ENCODE peak calls at places on chromosomes 13 and 19, in four cellular contexts. F is H9, B is H1, M is IMR-90. N is an unnamed sample.

GRCh38 chr13:31882794-31883193 is 143.5 kb downstream of the RXFP2 start:
- DNase-seq in F (no peak), B (no peak), M (no peak), N (no peak)

GRCh38 chr19:20247016-20247683 is 80.1 kb downstream of the ZNF486 start:
- DNase-seq in F (peak), B (no peak), M (no peak), N (peak)

GRCh38 chr19:30855475-30855874 is 483.3 kb downstream of the ZNF536 start:
- DNase-seq in F (no peak), B (no peak), M (no peak), N (no peak)

GRCh38 chr19:46081928-46082727 is 41.3 kb upstream of the IGFL4 start:
- DNase-seq in F (peak), B (no peak), M (peak), N (peak)

GRCh38 chr19:19547674-19548345 is 9.7 kb downstream of the CILP2 start:
- DNase-seq in F (no peak), B (no peak), M (no peak), N (no peak)

GRCh38 chr13:31209172-31209818 is 9.5 kb downstream of the B3GLCT start:
- DNase-seq in F (peak), B (no peak), M (peak), N (peak)

GRCh38 chr19:48552406-48553322 is 692 bp downstream of the SULT2B1 start:
- DNase-seq in F (no peak), B (no peak), M (no peak), N (no peak)

GRCh38 chr13:114155923-114156883 is 22.9 kb upstream of the CFAP97D2 start:
- DNase-seq in F (no peak), B (no peak), M (no peak), N (no peak)

GRCh38 chr13:97391201-97391600 is 42.8 kb upstream of the RAP2A start:
- DNase-seq in F (no peak), B (no peak), M (peak), N (no peak)

GRCh38 chr19:3381701-3382372 is 15.5 kb downstream of the NFIC start:
- DNase-seq in F (no peak), B (no peak), M (no peak), N (no peak)

GRCh38 chr19:3386447-3387234 is 20.3 kb downstream of the NFIC start:
- DNase-seq in F (no peak), B (no peak), M (no peak), N (no peak)

GRCh38 chr19:3380829-3381228 is 14.4 kb downstream of the NFIC start:
- DNase-seq in F (no peak), B (no peak), M (no peak), N (no peak)

GRCh38 chr19:3382460-3383100 is 16.2 kb downstream of the NFIC start:
- DNase-seq in F (no peak), B (no peak), M (no peak), N (no peak)

GRCh38 chr19:3383121-3383722 is 16.8 kb downstream of the NFIC start:
- DNase-seq in F (no peak), B (no peak), M (no peak), N (no peak)
- H3K27ac ChIP-seq in F (no peak), B (no peak), M (peak), N (no peak)

GRCh38 chr13:29791508-29791907 is 58.9 kb downstream of the UBL3 start:
- DNase-seq in F (no peak), B (no peak), M (no peak), N (no peak)

GRCh38 chr13:29782798-29783197 is 67.6 kb downstream of the UBL3 start:
- DNase-seq in F (no peak), B (no peak), M (no peak), N (no peak)

GRCh38 chr13:29785978-29786377 is 64.4 kb downstream of the UBL3 start:
- DNase-seq in F (no peak), B (no peak), M (no peak), N (no peak)

GRCh38 chr13:29791997-29792775 is 58.2 kb downstream of the UBL3 start:
- DNase-seq in F (no peak), B (no peak), M (peak), N (no peak)

GRCh38 chr13:29786698-29787097 is 63.7 kb downstream of the UBL3 start:
- DNase-seq in F (no peak), B (no peak), M (no peak), N (no peak)
- H4K5ac ChIP-seq in F (no peak), B (no peak), M (no peak), N (no peak)

GRCh38 chr13:26485786-26486185 is 71.7 kb upstream of the WASF3 start:
- DNase-seq in F (no peak), B (no peak), M (no peak), N (peak)
- H3K27ac ChIP-seq in F (no peak), B (no peak), M (no peak), N (no peak)

GRCh38 chr19:1944916-1945561 is 4.1 kb downstream of the CSNK1G2 start:
- DNase-seq in F (no peak), B (no peak), M (no peak), N (no peak)

GRCh38 chr19:1943661-1944087 is 2.7 kb downstream of the CSNK1G2 start:
- DNase-seq in F (no peak), B (no peak), M (no peak), N (no peak)

GRCh38 chr19:1942934-1943555 is 2.1 kb downstream of the CSNK1G2 start:
- DNase-seq in F (no peak), B (no peak), M (no peak), N (no peak)

GRCh38 chr19:1945899-1946298 is 4.9 kb downstream of the CSNK1G2 start:
- DNase-seq in F (peak), B (no peak), M (no peak), N (peak)

DNA sequence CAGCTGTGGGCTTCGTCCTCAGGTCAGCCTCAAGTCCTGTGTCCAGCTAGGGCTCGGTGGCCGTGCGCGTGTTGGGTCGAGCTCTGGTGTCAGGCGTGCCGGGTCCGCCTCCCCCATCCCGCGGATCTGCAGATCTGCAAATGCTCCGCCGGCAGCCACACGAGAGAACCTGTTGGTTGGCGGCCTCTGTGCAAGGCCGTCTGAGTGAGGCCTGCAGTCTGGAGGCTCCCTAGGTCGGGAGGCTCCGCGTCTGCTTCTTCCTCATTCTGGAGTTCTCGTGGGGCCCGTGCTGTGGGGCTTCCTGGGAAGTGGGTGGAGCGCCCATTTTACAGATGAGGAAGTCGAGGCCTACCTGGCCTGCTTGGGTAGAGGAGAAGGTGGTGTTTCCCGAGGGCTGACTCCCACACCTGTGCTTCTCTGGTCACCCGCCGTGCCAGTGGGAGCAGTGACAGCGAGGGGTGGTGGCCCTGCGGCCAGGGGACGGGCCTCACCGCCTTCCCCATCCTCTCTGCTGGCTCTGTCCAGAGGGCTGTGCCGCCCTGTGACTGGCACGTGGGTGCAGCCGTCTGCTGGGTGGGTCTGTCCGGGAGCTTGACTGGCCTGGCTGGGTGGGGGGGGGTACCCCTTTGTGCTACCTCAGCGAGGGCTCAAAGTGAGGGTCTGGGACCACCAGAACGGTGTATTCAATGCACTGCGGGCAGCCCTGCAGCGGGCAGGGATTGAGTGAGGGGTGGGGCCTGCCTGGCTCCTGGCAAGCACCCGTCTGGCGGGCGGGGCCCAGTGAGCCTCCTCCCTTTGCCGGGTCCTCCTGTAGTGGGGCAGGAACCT is 3.3 kb downstream of the CSNK1G2 start:
- DNase-seq in F (no peak), B (no peak), M (no peak), N (no peak)
- H4K5ac ChIP-seq in F (no peak), B (no peak), M (no peak), N (no peak)

GRCh38 chr19:1491849-1492170 is 829 bp downstream of the REEP6 start:
- DNase-seq in F (no peak), B (no peak), M (no peak), N (no peak)
- H3K27ac ChIP-seq in F (no peak), B (no peak), M (no peak), N (no peak)

GRCh38 chr13:43981091-43981490 is 101.4 kb downstream of the LACC1 start:
- DNase-seq in F (peak), B (peak), M (no peak), N (peak)

GRCh38 chr13:43978688-43979087 is 99.0 kb downstream of the LACC1 start:
- DNase-seq in F (no peak), B (no peak), M (no peak), N (no peak)

GRCh38 chr13:43977911-43978310 is 98.2 kb downstream of the LACC1 start:
- DNase-seq in F (no peak), B (no peak), M (no peak), N (no peak)

GRCh38 chr13:43981512-43982301 is 102.0 kb downstream of the LACC1 start:
- DNase-seq in F (no peak), B (no peak), M (no peak), N (no peak)

DNA sequence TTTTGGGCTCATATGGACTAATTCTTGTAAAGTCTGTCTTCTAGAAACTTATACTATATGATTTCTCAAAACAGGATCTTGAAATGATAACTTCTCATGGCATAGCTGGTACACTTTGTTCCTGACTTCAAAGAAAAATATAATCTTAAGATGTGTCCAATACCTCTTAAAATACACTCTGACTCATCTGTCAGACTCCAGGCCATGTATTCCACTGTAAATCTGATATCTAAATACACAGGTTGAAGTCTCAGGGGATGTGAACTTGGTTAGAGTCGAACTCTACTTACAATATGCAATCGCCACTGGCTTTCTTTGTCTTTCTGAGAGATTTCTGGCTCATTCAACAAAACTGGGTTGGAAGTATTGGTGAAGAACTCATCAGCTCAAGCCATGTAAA is 99.8 kb downstream of the LACC1 start:
- DNase-seq in F (no peak), B (no peak), M (no peak), N (no peak)
- H4K5ac ChIP-seq in F (no peak), B (no peak), M (no peak), N (no peak)

DNA sequence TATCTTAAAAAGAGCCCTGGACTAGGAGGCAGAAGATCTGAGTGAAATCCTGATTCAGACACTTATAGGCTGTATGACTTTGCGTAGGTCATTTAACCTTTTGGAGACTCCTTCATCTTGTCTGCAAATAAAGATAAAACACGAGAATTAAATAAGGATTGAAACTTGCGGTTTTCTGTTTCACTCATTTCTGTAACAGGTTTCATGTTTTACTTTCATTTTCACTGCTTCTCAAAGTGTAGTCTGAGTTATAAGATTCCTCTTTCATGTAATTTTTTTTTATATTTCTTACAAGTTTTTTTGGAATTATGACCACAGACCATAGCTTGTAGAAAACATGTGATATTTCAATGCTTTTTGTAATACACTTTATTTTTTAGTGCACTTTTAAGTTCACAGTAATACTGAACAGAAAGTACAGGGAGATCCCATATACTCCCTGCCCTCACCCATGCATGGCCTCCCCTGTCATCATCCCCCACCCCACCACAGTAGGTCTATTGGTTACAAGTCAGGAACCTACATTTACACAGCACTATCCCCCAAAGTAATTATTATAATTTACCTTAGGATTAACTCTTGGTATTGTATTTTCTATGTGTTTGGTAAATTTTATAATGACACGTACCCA is 174.6 kb downstream of the ITGBL1 start:
- DNase-seq in F (no peak), B (no peak), M (peak), N (no peak)
- H3K27ac ChIP-seq in F (no peak), B (no peak), M (no peak), N (no peak)

N was measured in mesendoderm.